ENCODE peak calls at places on chromosomes 16 and 17, in six cellular contexts. O is HS-27A; V is activated naive CD8-positive, alpha-beta T cell treated with anti-CD3 and anti-CD28 coated beads, Interleukin-2, amount 50 U/mL, for 24 hours; U is GM23248; Z is GM04504; J is lung microvascular endothelial cell. K is an unnamed sample.

GRCh38 chr17:74601944-74602572 is 10.0 kb upstream of the CD300LD start:
- DNase-seq in U (peak; percentile 64), J (peak; percentile 54), V (peak; percentile 38), Z (peak; percentile 3), O (no peak), K (peak; percentile 5)

GRCh38 chr16:460787-461186 is 35.3 kb downstream of the RAB11FIP3 start:
- DNase-seq in O (no peak), J (no peak), Z (no peak), V (no peak), U (no peak), K (no peak)

GRCh38 chr17:82383411-82383810 is 11.8 kb downstream of the UTS2R start:
- DNase-seq in U (no peak), Z (no peak), O (no peak), V (no peak), J (no peak), K (no peak)

GRCh38 chr16:47916266-47916665 is 239.5 kb downstream of the ABCC12 start:
- DNase-seq in V (no peak), J (no peak), U (no peak), Z (no peak), O (no peak), K (no peak)

GRCh38 chr17:1220346-1220745 is 40.6 kb upstream of the ABR start:
- DNase-seq in O (no peak), Z (no peak), J (no peak), U (no peak), V (no peak), K (no peak)

GRCh38 chr16:87259431-87259830 is 57.8 kb downstream of the C16orf95 start:
- DNase-seq in J (no peak), Z (no peak), V (no peak), O (no peak), U (no peak), K (no peak)

GRCh38 chr17:6439951-6440350 is 4.3 kb upstream of the PIMREG start:
- DNase-seq in U (no peak), O (no peak), V (no peak), Z (no peak), J (no peak), K (no peak)

GRCh38 chr17:42459983-42460300 is 1.3 kb downstream of the ATP6V0A1 start:
- DNase-seq in Z (no peak), U (peak; percentile 76), V (no peak), O (no peak), J (peak; percentile 58), K (peak; percentile 77)

GRCh38 chr17:32746698-32747097 is 130.2 kb downstream of the MYO1D start:
- DNase-seq in V (no peak), O (no peak), Z (peak; percentile 16), U (peak; percentile 92), J (no peak), K (no peak)

GRCh38 chr16:11145173-11145820 is 110.7 kb downstream of the SOCS1 start:
- DNase-seq in V (no peak), U (peak; percentile 89), J (no peak), O (no peak), Z (no peak), K (no peak)

GRCh38 chr16:78240459-78241222 is 141.2 kb downstream of the WWOX start:
- DNase-seq in Z (no peak), O (no peak), U (no peak), V (no peak), J (no peak), K (no peak)

GRCh38 chr16:75789237-75789636 is 62.9 kb upstream of the CPHXL start:
- DNase-seq in J (peak; percentile 68), U (peak; percentile 66), Z (peak; percentile 10), V (no peak), O (peak; percentile 22), K (peak; percentile 46)

GRCh38 chr16:8867483-8868271 is 1.1 kb downstream of the CARHSP1 start:
- DNase-seq in O (no peak), V (peak; percentile 31), J (peak; percentile 36), Z (no peak), U (peak; percentile 60), K (peak; percentile 45)

GRCh38 chr17:56392274-56392673 is 201.2 kb upstream of the NOG start:
- DNase-seq in U (no peak), Z (no peak), O (no peak), V (no peak), J (no peak), K (no peak)

GRCh38 chr17:41586863-41587495 is at the start of gene KRT14:
- DNase-seq in U (no peak), J (no peak), V (no peak), O (no peak), Z (no peak), K (no peak)

GRCh38 chr16:69017036-69017783 is 88.2 kb upstream of the HAS3 start:
- DNase-seq in U (peak; percentile 77), Z (peak; percentile 24), V (no peak), O (no peak), J (peak; percentile 90), K (peak; percentile 92)

GRCh38 chr17:1561420-1562177 is 993 bp downstream of the PITPNA start:
- DNase-seq in Z (no peak), J (peak; percentile 61), U (peak; percentile 69), O (no peak), V (peak; percentile 57), K (peak; percentile 24)

GRCh38 chr16:30808163-30808562 is 21.2 kb upstream of the ZNF629 start:
- DNase-seq in U (no peak), Z (no peak), V (no peak), O (no peak), J (no peak), K (no peak)

GRCh38 chr17:40422990-40423611 is 5.4 kb upstream of the TOP2A start:
- DNase-seq in V (no peak), J (no peak), O (no peak), U (no peak), Z (no peak), K (no peak)

GRCh38 chr17:75548839-75549238 is 23.3 kb downstream of the LLGL2 start:
- DNase-seq in O (no peak), J (no peak), Z (no peak), V (no peak), U (no peak), K (no peak)